ENCODE peak calls at places on chromosome 14, in four cellular contexts. One of them, this sample, is unnamed.

GRCh38 chr14:86943391-86944365 is 1049.3 kb downstream of the GALC start:
- DNase-seq in K562: no peak
- DNase-seq in GM12878: no peak
- DNase-seq in HepG2: no peak
- DNase-seq in this sample: no peak

GRCh38 chr14:100640481-100641273 is 53.5 kb upstream of the BEGAIN start:
- DNase-seq in K562: no peak
- DNase-seq in GM12878: peak
- DNase-seq in HepG2: no peak
- DNase-seq in this sample: no peak

GRCh38 chr14:94823556-94824341 is 53.8 kb upstream of the GSC start:
- DNase-seq in K562: peak
- DNase-seq in GM12878: no peak
- DNase-seq in HepG2: peak
- DNase-seq in this sample: no peak

GRCh38 chr14:51552768-51553426 is 98.8 kb upstream of the FRMD6 start:
- DNase-seq in K562: no peak
- DNase-seq in GM12878: no peak
- DNase-seq in HepG2: no peak
- DNase-seq in this sample: no peak

GRCh38 chr14:90600619-90601018 is 203.8 kb downstream of the CALM1 start:
- DNase-seq in K562: no peak
- DNase-seq in GM12878: no peak
- DNase-seq in HepG2: no peak
- DNase-seq in this sample: no peak

GRCh38 chr14:23041729-23042128 is 283 bp upstream of the PSMB11 start:
- DNase-seq in K562: no peak
- DNase-seq in GM12878: no peak
- DNase-seq in HepG2: no peak
- DNase-seq in this sample: no peak

GRCh38 chr14:101817511-101818001 is 56.0 kb downstream of the PPP2R5C start:
- DNase-seq in K562: peak
- DNase-seq in GM12878: no peak
- DNase-seq in HepG2: no peak
- DNase-seq in this sample: no peak

GRCh38 chr14:75459099-75459741 is 31.4 kb downstream of the JDP2 start:
- DNase-seq in K562: no peak
- DNase-seq in GM12878: no peak
- DNase-seq in HepG2: no peak
- DNase-seq in this sample: no peak

GRCh38 chr14:57480044-57480443 is 13.6 kb downstream of the CCDC198 start:
- DNase-seq in K562: no peak
- DNase-seq in GM12878: no peak
- DNase-seq in HepG2: no peak
- DNase-seq in this sample: no peak

GRCh38 chr14:68796418-68797101 is 3.7 kb upstream of the ZFP36L1 start:
- DNase-seq in K562: peak
- DNase-seq in GM12878: no peak
- DNase-seq in HepG2: no peak
- DNase-seq in this sample: no peak

GRCh38 chr14:32331227-32331597 is 2.1 kb downstream of the AKAP6 start:
- DNase-seq in K562: peak
- DNase-seq in GM12878: no peak
- DNase-seq in HepG2: no peak
- DNase-seq in this sample: no peak

GRCh38 chr14:32329146-32329545 is at the start of gene AKAP6:
- DNase-seq in K562: no peak
- DNase-seq in GM12878: no peak
- DNase-seq in HepG2: no peak
- DNase-seq in this sample: no peak

GRCh38 chr14:32329690-32330290 is 692 bp downstream of the AKAP6 start:
- DNase-seq in K562: no peak
- DNase-seq in GM12878: no peak
- DNase-seq in HepG2: no peak
- DNase-seq in this sample: no peak

GRCh38 chr14:32330356-32331226 is 1.5 kb downstream of the AKAP6 start:
- DNase-seq in K562: no peak
- DNase-seq in GM12878: no peak
- DNase-seq in HepG2: no peak
- DNase-seq in this sample: no peak

DNA sequence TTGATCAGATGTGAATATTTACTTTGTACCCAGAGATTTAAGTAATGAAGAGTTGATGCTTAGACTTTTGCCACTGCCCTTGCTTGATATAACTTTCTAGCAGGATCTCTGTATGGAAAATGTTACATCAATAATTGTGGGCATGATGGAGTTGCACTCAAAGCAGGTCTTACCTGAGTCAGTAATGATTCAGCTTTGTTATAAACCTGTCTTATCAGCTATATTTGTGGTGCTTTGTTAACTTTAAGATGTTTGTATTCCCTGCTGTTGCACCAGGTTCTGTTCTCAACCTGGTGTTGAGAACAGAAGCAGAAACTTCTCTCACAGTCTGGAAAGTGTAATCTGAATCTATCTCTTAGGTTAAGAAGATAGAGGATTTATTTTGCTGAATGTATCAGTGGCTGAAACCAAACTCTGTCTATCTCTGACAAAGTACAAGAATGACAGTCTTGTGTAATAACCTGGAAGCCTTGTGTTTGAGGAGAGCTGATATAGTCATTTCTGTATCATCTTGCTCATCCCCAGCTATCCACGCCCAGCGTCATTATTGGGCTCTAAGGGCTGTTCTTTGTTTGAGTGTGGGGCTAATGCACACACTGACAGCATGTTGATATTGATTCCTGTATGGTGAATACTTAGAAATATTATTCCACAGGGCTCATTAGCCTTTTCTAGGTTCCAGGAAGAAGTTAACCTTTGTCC is 3.5 kb downstream of the AKAP6 start:
- DNase-seq in K562: no peak
- DNase-seq in GM12878: no peak
- DNase-seq in HepG2: no peak
- DNase-seq in this sample: no peak
- TF ChIP-seq CREM in K562: no peak
- TF ChIP-seq CREM in GM12878: no peak
- TF ChIP-seq CREM in HepG2: no peak
- TF ChIP-seq CREM in this sample: no peak

GRCh38 chr14:70186826-70187483 is 1.8 kb downstream of the SLC8A3 start:
- DNase-seq in K562: no peak
- DNase-seq in GM12878: no peak
- DNase-seq in HepG2: no peak
- DNase-seq in this sample: peak
- TF ChIP-seq ETV6 in K562: no peak
- TF ChIP-seq ETV6 in GM12878: no peak
- TF ChIP-seq ETV6 in HepG2: no peak
- TF ChIP-seq ETV6 in this sample: no peak

DNA sequence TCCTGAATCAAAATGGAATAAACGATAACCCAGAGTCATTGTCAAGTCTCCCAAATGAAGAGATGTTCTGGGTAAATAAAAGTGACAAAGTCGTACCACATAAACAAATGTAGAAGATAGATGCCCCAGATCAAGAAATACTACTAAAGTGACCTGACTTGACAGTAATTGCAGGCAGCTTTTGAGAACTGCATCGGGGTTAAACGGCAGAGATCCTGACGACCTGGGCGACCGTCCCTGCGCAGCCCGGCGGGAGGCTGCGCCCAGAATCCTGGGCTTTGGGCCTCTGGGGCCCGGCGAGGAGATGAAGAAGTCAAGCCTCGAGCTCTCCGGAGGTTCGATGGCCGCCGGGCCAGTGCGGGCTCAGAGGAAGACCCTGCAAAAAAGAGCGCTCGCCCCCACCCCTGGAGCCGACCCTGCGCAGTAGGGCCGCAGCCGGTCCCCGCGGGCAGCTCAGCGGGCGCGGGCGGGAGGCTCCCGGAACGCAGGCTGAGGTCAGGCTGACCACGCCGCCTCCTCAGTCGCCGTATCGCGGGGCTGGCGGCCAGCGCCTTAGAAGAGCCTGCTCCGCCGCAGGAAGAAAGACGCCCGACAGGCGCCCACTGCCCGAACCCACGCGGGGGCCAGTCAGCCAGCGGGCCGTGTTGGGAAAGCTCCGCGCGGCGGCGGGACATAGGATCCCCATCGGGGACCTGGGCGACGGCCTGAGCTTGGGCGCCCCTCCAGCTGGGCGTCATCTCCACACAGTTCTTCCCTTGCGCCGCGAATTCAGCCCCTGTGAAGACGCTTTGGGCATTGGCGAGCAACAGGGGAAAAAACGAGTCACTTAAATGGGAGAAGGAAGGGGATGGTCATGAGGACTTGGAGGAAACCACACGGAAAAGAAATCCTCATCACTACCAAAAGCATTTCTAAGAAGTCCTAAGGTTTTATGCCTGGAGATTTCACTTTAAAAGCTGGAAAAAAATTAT is 16.0 kb downstream of the NKX2-1 start:
- DNase-seq in K562: no peak
- DNase-seq in GM12878: no peak
- DNase-seq in HepG2: no peak
- DNase-seq in this sample: peak
- TF ChIP-seq SP1 in K562: no peak
- TF ChIP-seq SP1 in GM12878: no peak
- TF ChIP-seq SP1 in HepG2: no peak
- TF ChIP-seq SP1 in this sample: no peak

GRCh38 chr14:104799657-104800599 is 973 bp upstream of the ZBTB42 start:
- DNase-seq in K562: peak
- DNase-seq in GM12878: no peak
- DNase-seq in HepG2: peak
- DNase-seq in this sample: peak

GRCh38 chr14:104800600-104801283 is at the start of gene ZBTB42:
- DNase-seq in K562: peak
- DNase-seq in GM12878: no peak
- DNase-seq in HepG2: peak
- DNase-seq in this sample: peak

GRCh38 chr14:104802120-104802912 is 1.4 kb downstream of the ZBTB42 start:
- DNase-seq in K562: no peak
- DNase-seq in GM12878: no peak
- DNase-seq in HepG2: no peak
- DNase-seq in this sample: no peak

GRCh38 chr14:104802913-104803184 is 1.9 kb downstream of the ZBTB42 start:
- DNase-seq in K562: no peak
- DNase-seq in GM12878: no peak
- DNase-seq in HepG2: no peak
- DNase-seq in this sample: no peak

DNA sequence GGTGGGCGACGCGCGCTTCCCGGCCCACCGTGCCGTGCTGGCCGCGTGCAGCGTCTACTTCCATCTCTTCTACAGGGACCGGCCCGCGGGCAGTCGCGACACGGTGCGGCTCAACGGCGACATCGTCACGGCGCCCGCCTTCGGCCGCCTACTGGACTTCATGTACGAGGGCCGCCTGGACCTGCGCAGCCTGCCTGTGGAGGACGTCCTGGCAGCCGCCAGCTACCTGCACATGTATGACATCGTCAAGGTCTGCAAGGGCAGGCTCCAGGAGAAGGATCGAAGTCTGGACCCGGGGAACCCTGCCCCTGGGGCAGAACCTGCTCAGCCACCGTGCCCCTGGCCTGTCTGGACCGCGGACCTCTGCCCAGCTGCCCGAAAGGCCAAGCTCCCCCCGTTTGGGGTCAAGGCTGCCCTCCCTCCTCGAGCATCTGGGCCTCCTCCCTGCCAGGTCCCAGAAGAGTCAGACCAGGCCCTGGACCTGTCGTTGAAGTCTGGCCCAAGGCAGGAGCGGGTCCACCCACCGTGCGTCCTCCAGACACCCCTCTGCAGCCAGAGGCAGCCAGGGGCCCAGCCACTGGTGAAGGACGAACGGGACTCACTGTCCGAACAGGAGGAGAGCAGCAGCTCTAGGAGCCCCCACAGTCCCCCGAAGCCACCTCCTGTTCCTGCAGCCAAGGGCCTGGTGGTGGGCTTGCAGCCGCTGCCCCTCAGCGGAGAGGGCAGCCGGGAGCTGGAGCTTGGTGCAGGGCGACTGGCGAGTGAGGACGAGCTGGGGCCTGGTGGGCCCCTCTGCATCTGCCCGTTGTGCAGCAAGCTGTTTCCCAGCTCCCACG is 601 bp downstream of the ZBTB42 start:
- DNase-seq in K562: peak
- DNase-seq in GM12878: no peak
- DNase-seq in HepG2: no peak
- DNase-seq in this sample: no peak
- TF ChIP-seq CREM in K562: no peak
- TF ChIP-seq CREM in GM12878: no peak
- TF ChIP-seq CREM in HepG2: no peak
- TF ChIP-seq CREM in this sample: no peak